ENCODE peak calls at places on chromosomes 7 and 10, in eight cellular contexts. D is sigmoid colon, E is transverse colon, Z is H1, F is Panc1, P is fibroblast of pulmonary artery, B is tibial artery, A is Calu3. L is an unnamed sample.

GRCh38 chr10:118373786-118374185 is 31.7 kb upstream of the FAM204A start:
- DNase-seq in P (peak; percentile 30), B (no peak), Z (no peak), D (no peak), A (no peak), F (no peak), E (no peak), L (no peak)

GRCh38 chr10:117492504-117492903 is 50.0 kb upstream of the EMX2 start:
- DNase-seq in A (no peak), B (no peak), E (no peak), P (no peak), Z (no peak), D (no peak), F (no peak), L (no peak)

GRCh38 chr10:13775786-13776780 is 189.3 kb downstream of the PRPF18 start:
- DNase-seq in E (no peak), P (peak; percentile 91), F (no peak), A (no peak), B (no peak), Z (no peak), D (no peak), L (no peak)

GRCh38 chr7:157689269-157690057 is 352.7 kb downstream of the DNAJB6 start:
- DNase-seq in B (no peak), D (no peak), Z (no peak), E (no peak), F (no peak), A (no peak), P (no peak), L (no peak)

GRCh38 chr7:74092964-74093339 is 9.3 kb downstream of the LIMK1 start:
- DNase-seq in E (peak; percentile 61), A (no peak), F (no peak), P (no peak), D (peak; percentile 76), B (peak; percentile 71), Z (no peak), L (peak; percentile 65)

GRCh38 chr10:43417950-43418768 is 9.2 kb upstream of the HNRNPF start:
- DNase-seq in E (no peak), D (no peak), B (no peak), P (no peak), A (no peak), F (no peak), Z (no peak), L (peak; percentile 75)

GRCh38 chr7:73652541-73652949 is 15.1 kb upstream of the VPS37D start:
- DNase-seq in P (no peak), A (peak; percentile 50), D (no peak), Z (no peak), F (no peak), B (no peak), E (peak; percentile 55), L (no peak)

GRCh38 chr7:128869944-128870285 is 7.3 kb downstream of the ATP6V1F start:
- DNase-seq in E (no peak), A (no peak), F (no peak), D (no peak), P (no peak), B (no peak), Z (no peak), L (no peak)

GRCh38 chr10:3734111-3734510 is 50.9 kb downstream of the KLF6 start:
- DNase-seq in F (no peak), Z (no peak), E (no peak), D (no peak), A (no peak), B (no peak), P (no peak), L (no peak)

GRCh38 chr7:141339603-141340002 is 211.6 kb upstream of the AGK start:
- DNase-seq in D (no peak), F (no peak), B (no peak), A (no peak), Z (no peak), P (no peak), E (no peak), L (no peak)

GRCh38 chr7:41603985-41604384 is 98.9 kb downstream of the INHBA start:
- DNase-seq in P (no peak), A (no peak), F (no peak), Z (no peak), B (no peak), D (no peak), E (no peak), L (no peak)

DNA sequence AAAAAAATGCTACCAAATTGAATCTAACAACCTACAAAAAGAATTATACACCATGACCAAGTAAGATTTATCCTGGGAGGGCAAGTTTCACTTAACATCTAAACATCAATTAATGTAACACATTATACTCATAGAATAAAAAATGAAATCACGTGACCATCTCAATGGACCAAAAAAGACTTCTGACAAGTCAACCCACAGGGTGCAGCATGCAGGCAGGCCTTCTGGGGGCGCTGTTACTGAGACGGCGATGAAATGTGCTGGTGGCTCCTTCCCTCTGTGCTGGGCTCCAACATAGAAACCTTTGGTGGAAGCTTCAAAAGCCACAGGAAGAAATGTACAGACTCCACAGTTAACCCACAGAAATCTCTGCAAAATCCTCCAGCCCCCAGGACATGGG is 103.1 kb downstream of the INHBA start:
- DNase-seq in P (no peak), Z (peak; percentile 58), F (no peak), E (no peak), D (no peak), A (peak; percentile 21), B (no peak), L (no peak)
- TF ChIP-seq CTCF in P (no peak), Z (peak; percentile 95), F (peak; percentile 44), E (no peak), D (no peak), A (peak; percentile 30), B (no peak), L (no peak)

DNA sequence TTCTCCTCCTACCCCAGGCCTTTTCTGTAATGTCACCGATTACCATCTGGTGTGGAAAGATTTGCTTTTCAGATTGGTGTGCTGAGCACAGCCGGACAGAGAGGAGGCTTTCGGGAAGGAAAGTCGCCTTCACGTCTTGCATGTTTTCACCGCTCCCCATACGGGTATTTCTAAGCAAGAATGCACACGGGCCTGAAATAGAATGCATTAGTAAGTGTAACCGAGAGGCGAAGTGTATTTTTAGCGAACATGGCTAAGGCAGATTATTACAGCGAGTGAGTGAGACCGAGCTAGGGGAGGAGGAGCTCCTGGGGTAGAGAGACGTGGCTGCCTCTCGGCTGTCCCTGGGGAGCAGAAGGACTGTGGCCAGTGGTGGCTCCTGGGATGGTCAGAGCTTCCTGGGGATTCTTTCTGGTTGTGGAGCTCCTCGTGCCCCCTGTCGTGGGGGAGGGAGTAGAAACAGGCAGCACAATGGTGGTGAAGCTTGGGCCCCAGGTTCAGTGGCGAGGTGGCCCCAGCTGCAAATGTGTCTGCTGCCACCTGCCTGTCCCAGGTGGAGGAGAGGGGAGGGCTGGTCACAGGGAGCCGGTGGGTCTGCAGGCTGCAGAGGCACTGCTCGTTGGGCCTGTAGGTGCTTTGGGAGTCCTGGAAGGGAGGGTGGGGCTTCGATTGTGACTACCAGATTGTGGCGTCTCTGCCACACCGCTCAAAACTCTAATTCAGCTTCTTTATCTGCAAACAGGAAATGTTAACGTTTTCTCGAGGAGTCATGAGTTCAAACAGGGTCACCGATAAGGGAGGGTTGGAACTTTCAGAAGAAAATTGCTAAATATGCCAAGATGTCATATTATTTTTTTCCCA is 135.8 kb downstream of the CAMK1D start:
- DNase-seq in E (peak; percentile 53), F (no peak), D (no peak), Z (peak; percentile 9), P (no peak), B (no peak), A (peak; percentile 38), L (no peak)
- TF ChIP-seq CTCF in E (peak; percentile 12), F (no peak), D (no peak), Z (peak; percentile 44), P (no peak), B (no peak), A (no peak), L (no peak)

DNA sequence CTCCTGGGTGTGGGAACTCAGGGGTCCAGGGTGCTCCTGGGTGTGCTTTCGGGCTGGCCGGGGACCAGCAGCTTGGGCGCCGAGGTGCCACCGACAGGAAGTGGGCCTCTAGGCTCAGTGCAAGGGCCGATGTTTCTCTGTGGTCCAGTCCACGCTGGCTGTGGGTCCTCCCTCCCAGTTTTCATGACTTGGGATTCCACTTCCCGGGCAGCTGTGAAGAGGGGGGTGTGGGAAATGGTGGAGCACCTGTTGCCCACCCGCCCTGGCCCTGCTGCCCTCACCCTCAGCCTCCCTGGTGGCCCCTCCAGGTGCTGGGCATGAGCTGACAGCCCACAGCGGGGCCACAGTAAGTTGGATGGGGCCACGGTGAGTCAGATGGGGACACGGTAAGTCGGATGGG is 58.5 kb downstream of the NKX6-2 start:
- DNase-seq in D (no peak), E (no peak), B (no peak), A (no peak), Z (no peak), P (no peak), F (no peak), L (no peak)
- TF ChIP-seq CTCF in D (no peak), E (no peak), B (no peak), A (no peak), Z (no peak), P (no peak), F (no peak), L (no peak)

GRCh38 chr10:109018892-109019507 is 904.3 kb downstream of the XPNPEP1 start:
- DNase-seq in P (no peak), F (peak; percentile 0), E (no peak), A (no peak), D (no peak), B (no peak), Z (no peak), L (no peak)
- TF ChIP-seq CTCF in P (peak; percentile 10), F (peak; percentile 28), E (no peak), A (no peak), D (no peak), B (no peak), Z (no peak), L (no peak)

DNA sequence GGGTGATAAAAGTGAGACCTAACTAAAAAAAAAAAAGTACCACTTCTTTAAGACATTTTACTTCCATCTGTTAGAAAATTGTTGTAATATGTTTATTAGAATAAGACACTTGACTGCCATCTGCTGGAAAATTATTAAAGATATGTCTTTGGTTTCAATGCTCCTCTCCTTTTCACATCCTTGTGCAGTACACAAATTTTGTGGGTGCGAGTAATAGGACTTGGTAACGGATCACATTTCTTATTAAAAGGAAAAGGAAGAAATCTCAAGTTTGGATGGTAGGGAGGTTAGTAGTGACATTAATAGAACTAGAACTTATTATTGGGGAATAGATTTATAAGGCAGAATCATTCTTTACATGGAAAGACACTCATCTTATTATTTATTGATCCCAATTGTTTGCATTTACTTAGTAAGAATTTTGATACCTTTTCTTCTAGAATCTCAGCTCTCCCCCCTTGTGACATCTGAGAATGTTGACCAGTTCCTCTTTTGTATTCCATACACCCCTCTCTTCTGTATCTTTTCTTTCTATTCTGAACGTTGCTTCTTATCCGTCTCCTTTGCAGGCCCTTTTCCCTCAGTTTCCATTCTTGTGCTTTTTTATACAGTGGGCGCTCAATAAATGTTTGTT is 43.0 kb upstream of the RPA3 start:
- DNase-seq in F (peak; percentile 58), A (no peak), B (no peak), P (peak; percentile 74), D (no peak), E (no peak), Z (no peak), L (no peak)
- TF ChIP-seq CTCF in F (peak; percentile 59), A (no peak), B (peak; percentile 43), P (peak; percentile 35), D (peak; percentile 25), E (peak; percentile 46), Z (no peak), L (peak; percentile 60)